ENCODE peak calls at places on chromosomes 3 and 15, in six cellular contexts. U, L, J, Q, Y and R are unnamed samples.

GRCh38 chr3:107969994-107970896 is 120.6 kb downstream of the CD47 start:
- DNase-seq in L (no peak), Q (no peak), U (no peak), Y (no peak), J (no peak), R (no peak)

GRCh38 chr15:67937153-67937761 is 97.4 kb upstream of the RNU6-1 start:
- DNase-seq in L (no peak), Y (no peak), U (no peak), Q (no peak), J (no peak), R (no peak)

GRCh38 chr3:123635717-123636116 is 50.9 kb upstream of the HACD2 start:
- DNase-seq in Y (no peak), L (no peak), J (no peak), U (no peak), Q (no peak), R (no peak)

GRCh38 chr15:77068633-77069032 is 2.3 kb downstream of the TSPAN3 start:
- DNase-seq in Q (no peak), Y (no peak), U (no peak), J (no peak), L (no peak), R (no peak)

GRCh38 chr3:138439646-138440045 is 5.2 kb downstream of the ESYT3 start:
- DNase-seq in J (no peak), L (no peak), Y (no peak), U (no peak), Q (no peak), R (no peak)

GRCh38 chr15:31279221-31280036 is 47.2 kb upstream of the KLF13 start:
- DNase-seq in Q (peak), Y (no peak), J (no peak), L (peak), U (peak), R (no peak)

GRCh38 chr3:62758296-62759066 is 116.7 kb downstream of the CADPS start:
- DNase-seq in U (no peak), J (no peak), Y (no peak), L (no peak), Q (no peak), R (no peak)

GRCh38 chr3:122646146-122646988 is 34.3 kb upstream of the PARP14 start:
- DNase-seq in J (no peak), Y (peak), U (no peak), Q (no peak), L (no peak), R (peak)

GRCh38 chr3:147351301-147351700 is 55.0 kb downstream of the ZIC4 start:
- DNase-seq in U (no peak), L (no peak), Q (no peak), J (no peak), Y (no peak), R (no peak)

GRCh38 chr3:46089237-46090011 is 62.1 kb upstream of the XCR1 start:
- DNase-seq in Y (peak), L (peak), Q (peak), U (no peak), J (no peak), R (no peak)

GRCh38 chr15:94026458-94026967 is 204.8 kb upstream of the MCTP2 start:
- DNase-seq in Y (no peak), J (peak), Q (no peak), L (no peak), U (no peak), R (no peak)

GRCh38 chr3:26202169-26202568 is 412.3 kb downstream of the OXSM start:
- DNase-seq in Q (no peak), Y (no peak), U (no peak), J (no peak), L (no peak), R (no peak)

GRCh38 chr15:88792342-88793282 is 10.6 kb upstream of the ACAN start:
- DNase-seq in U (no peak), J (no peak), Q (no peak), Y (no peak), L (no peak), R (no peak)

GRCh38 chr15:62052714-62053113 is 7.5 kb downstream of the VPS13C start:
- DNase-seq in J (no peak), Q (no peak), U (no peak), L (no peak), Y (no peak), R (no peak)

GRCh38 chr15:94232107-94232506 is 746 bp downstream of the MCTP2 start:
- DNase-seq in Q (no peak), Y (peak), J (no peak), U (no peak), L (no peak), R (no peak)

GRCh38 chr15:80070840-80071239 is 11.4 kb downstream of the ZFAND6 start:
- DNase-seq in Y (no peak), L (no peak), J (no peak), U (no peak), Q (no peak), R (no peak)

GRCh38 chr3:64417816-64418215 is 192.6 kb upstream of the PRICKLE2 start:
- DNase-seq in J (no peak), U (no peak), L (no peak), Q (no peak), Y (peak), R (no peak)

GRCh38 chr3:121739902-121740301 is 9.6 kb downstream of the GOLGB1 start:
- DNase-seq in L (no peak), Q (no peak), U (no peak), Y (no peak), J (no peak), R (no peak)

GRCh38 chr3:51686512-51687215 is 15.6 kb downstream of the TEX264 start:
- DNase-seq in Y (peak), L (no peak), Q (peak), U (no peak), J (no peak), R (peak)

GRCh38 chr3:131883086-131883485 is 151.7 kb downstream of the CPNE4 start:
- DNase-seq in L (no peak), J (no peak), Y (no peak), Q (no peak), U (no peak), R (no peak)

GRCh38 chr15:70219256-70219919 is 121.7 kb upstream of the TLE3 start:
- DNase-seq in L (no peak), Q (no peak), Y (no peak), J (no peak), U (no peak), R (no peak)

GRCh38 chr3:9731206-9732079 is at the start of gene BRPF1:
- DNase-seq in Y (peak), U (peak), J (peak), Q (peak), L (peak), R (peak)
- TF ChIP-seq POLR2A in Y (peak), U (no peak), J (no peak), Q (peak), L (peak), R (peak)

DNA sequence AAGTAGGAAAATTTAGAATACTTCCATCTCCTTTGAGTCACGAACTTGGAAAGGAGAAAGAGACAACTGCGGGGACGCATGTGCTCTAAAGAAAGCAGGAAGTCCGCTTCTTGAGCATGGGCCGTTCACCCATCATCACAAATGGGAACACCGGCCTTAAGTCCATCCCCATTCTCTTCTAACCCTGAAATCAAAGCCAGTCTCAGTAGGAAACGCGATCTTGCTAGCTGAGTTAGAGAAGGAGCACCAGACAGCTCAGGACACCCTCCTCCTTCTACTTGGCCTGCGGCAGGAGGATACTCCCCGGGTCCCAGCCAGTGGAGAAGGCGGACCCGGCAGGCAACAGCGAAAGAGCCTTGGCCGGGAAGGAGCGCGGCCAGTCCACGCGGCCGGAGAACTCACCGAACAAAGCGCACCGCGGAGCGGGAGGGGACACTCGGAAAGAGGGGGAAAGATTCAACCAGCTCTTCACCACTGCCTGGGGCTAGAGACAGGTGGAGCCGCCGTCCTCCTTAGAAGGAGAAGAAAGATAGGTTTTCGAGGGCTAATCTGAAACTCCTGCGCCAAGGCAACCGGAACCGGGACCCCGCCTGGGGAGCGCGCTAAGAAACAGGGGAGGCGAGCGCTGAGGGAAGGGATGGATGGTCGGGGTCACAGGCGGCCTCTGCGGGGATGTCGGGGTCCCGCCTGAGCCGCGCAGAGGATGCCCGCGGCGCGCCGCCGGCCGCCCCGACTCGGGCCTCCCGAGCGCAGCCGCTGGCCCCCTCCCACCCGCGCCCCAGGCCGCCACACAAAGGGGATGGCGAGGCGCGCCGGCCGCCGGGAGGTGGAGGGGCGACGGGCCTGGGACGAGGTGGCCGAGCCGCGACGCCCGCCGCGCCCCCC is 825 bp downstream of the SLC4A7 start:
- DNase-seq in Q (peak), U (peak), J (peak), L (peak), Y (peak), R (peak)
- TF ChIP-seq POLR2A in Q (peak), U (no peak), J (peak), L (no peak), Y (peak), R (peak)

DNA sequence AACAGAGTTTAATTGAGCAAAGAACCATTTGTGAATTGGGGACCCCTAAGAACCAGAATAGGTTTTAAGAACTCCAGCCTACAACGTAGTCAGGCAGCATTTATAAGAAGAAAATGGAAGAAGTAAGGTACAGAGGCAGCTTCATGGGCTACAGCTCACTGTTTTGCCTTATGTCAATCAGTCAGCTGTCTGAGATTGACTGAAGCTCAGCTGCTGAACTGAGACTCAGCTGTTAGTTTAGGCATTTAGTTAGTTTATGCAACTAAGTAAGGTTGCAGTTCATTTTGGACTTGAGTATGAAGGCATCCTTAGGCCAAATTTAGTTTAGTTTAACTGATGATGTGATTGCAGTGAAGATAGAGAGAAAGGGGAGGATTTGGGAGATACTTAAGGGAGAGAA is 34.1 kb upstream of the RASA2 start:
- DNase-seq in U (no peak), L (no peak), Q (no peak), Y (no peak), J (no peak), R (no peak)
- TF ChIP-seq POLR2A in U (no peak), L (no peak), Q (no peak), Y (no peak), J (no peak), R (no peak)

GRCh38 chr3:113212155-113212844 is 943 bp downstream of the BOC start:
- DNase-seq in Y (no peak), Q (no peak), L (no peak), J (peak), U (no peak), R (peak)
- TF ChIP-seq POLR2A in Y (no peak), Q (no peak), L (no peak), J (no peak), U (peak), R (no peak)